ENCODE peak calls at places on chromosomes 5 and 9, in nine cellular contexts. One of them, this sample, is unnamed.
A peak's percentile ranks its signal among the peaks of the same experiment; 100 is the strongest.

GRCh38 chr9:133454943-133455673 is 4.7 kb upstream of the CACFD1 start:
- DNase-seq in HCT116: no peak
- DNase-seq in spleen: peak; percentile 76
- DNase-seq in IMR-90: no peak
- DNase-seq in sigmoid colon: no peak
- DNase-seq in breast epithelium: no peak
- DNase-seq in ovary: no peak
- DNase-seq in suprapubic skin: no peak
- DNase-seq in A549: no peak
- DNase-seq in this sample: no peak

GRCh38 chr5:150794927-150795326 is 16.4 kb downstream of the SMIM3 start:
- DNase-seq in breast epithelium: no peak
- DNase-seq in IMR-90: no peak
- DNase-seq in spleen: no peak
- DNase-seq in HCT116: no peak
- DNase-seq in suprapubic skin: no peak
- DNase-seq in A549: no peak
- DNase-seq in ovary: no peak
- DNase-seq in sigmoid colon: no peak
- DNase-seq in this sample: no peak

GRCh38 chr9:117335797-117336435 is 78.9 kb downstream of the ASTN2 start:
- DNase-seq in sigmoid colon: no peak
- DNase-seq in ovary: no peak
- DNase-seq in breast epithelium: no peak
- DNase-seq in IMR-90: no peak
- DNase-seq in suprapubic skin: no peak
- DNase-seq in spleen: no peak
- DNase-seq in HCT116: no peak
- DNase-seq in A549: no peak
- DNase-seq in this sample: no peak

GRCh38 chr5:148913985-148914421 is 87.6 kb downstream of the ADRB2 start:
- DNase-seq in HCT116: no peak
- DNase-seq in sigmoid colon: no peak
- DNase-seq in breast epithelium: no peak
- DNase-seq in IMR-90: peak; percentile 87
- DNase-seq in A549: peak; percentile 49
- DNase-seq in ovary: no peak
- DNase-seq in spleen: no peak
- DNase-seq in suprapubic skin: no peak
- DNase-seq in this sample: no peak

GRCh38 chr5:11955386-11955785 is 51.1 kb upstream of the CTNND2 start:
- DNase-seq in suprapubic skin: no peak
- DNase-seq in HCT116: no peak
- DNase-seq in breast epithelium: no peak
- DNase-seq in spleen: no peak
- DNase-seq in IMR-90: no peak
- DNase-seq in ovary: no peak
- DNase-seq in A549: no peak
- DNase-seq in sigmoid colon: no peak
- DNase-seq in this sample: no peak

GRCh38 chr9:127112056-127112455 is 10.4 kb downstream of the ANGPTL2 start:
- DNase-seq in sigmoid colon: no peak
- DNase-seq in breast epithelium: no peak
- DNase-seq in A549: no peak
- DNase-seq in spleen: no peak
- DNase-seq in ovary: peak; percentile 73
- DNase-seq in IMR-90: no peak
- DNase-seq in HCT116: no peak
- DNase-seq in suprapubic skin: no peak
- DNase-seq in this sample: no peak

GRCh38 chr9:73024601-73025034 is 71.8 kb upstream of the ALDH1A1 start:
- DNase-seq in IMR-90: no peak
- DNase-seq in A549: no peak
- DNase-seq in breast epithelium: no peak
- DNase-seq in spleen: no peak
- DNase-seq in suprapubic skin: no peak
- DNase-seq in HCT116: no peak
- DNase-seq in ovary: no peak
- DNase-seq in sigmoid colon: no peak
- DNase-seq in this sample: no peak

GRCh38 chr5:17305964-17306725 is 88.7 kb downstream of the BASP1 start:
- DNase-seq in IMR-90: peak; percentile 84
- DNase-seq in A549: peak; percentile 99
- DNase-seq in ovary: no peak
- DNase-seq in HCT116: no peak
- DNase-seq in spleen: no peak
- DNase-seq in breast epithelium: peak; percentile 52
- DNase-seq in sigmoid colon: no peak
- DNase-seq in suprapubic skin: no peak
- DNase-seq in this sample: no peak

GRCh38 chr5:80568251-80568650 is 1.8 kb downstream of the ANKRD34B start:
- DNase-seq in IMR-90: no peak
- DNase-seq in ovary: no peak
- DNase-seq in spleen: no peak
- DNase-seq in suprapubic skin: no peak
- DNase-seq in HCT116: no peak
- DNase-seq in sigmoid colon: no peak
- DNase-seq in A549: no peak
- DNase-seq in breast epithelium: no peak
- DNase-seq in this sample: no peak

GRCh38 chr5:67897980-67898379 is 317.6 kb upstream of the PIK3R1 start:
- DNase-seq in suprapubic skin: no peak
- DNase-seq in breast epithelium: no peak
- DNase-seq in ovary: no peak
- DNase-seq in spleen: no peak
- DNase-seq in HCT116: no peak
- DNase-seq in IMR-90: no peak
- DNase-seq in sigmoid colon: no peak
- DNase-seq in A549: no peak
- DNase-seq in this sample: no peak

GRCh38 chr5:89044665-89045200 is 161.7 kb upstream of the MEF2C start:
- DNase-seq in A549: no peak
- DNase-seq in sigmoid colon: no peak
- DNase-seq in suprapubic skin: no peak
- DNase-seq in ovary: no peak
- DNase-seq in HCT116: no peak
- DNase-seq in breast epithelium: no peak
- DNase-seq in spleen: no peak
- DNase-seq in IMR-90: no peak
- DNase-seq in this sample: no peak

GRCh38 chr9:104860280-104860679 is 67.7 kb downstream of the ABCA1 start:
- DNase-seq in IMR-90: peak; percentile 11
- DNase-seq in suprapubic skin: no peak
- DNase-seq in A549: no peak
- DNase-seq in HCT116: no peak
- DNase-seq in breast epithelium: no peak
- DNase-seq in ovary: no peak
- DNase-seq in sigmoid colon: no peak
- DNase-seq in spleen: no peak
- DNase-seq in this sample: no peak

DNA sequence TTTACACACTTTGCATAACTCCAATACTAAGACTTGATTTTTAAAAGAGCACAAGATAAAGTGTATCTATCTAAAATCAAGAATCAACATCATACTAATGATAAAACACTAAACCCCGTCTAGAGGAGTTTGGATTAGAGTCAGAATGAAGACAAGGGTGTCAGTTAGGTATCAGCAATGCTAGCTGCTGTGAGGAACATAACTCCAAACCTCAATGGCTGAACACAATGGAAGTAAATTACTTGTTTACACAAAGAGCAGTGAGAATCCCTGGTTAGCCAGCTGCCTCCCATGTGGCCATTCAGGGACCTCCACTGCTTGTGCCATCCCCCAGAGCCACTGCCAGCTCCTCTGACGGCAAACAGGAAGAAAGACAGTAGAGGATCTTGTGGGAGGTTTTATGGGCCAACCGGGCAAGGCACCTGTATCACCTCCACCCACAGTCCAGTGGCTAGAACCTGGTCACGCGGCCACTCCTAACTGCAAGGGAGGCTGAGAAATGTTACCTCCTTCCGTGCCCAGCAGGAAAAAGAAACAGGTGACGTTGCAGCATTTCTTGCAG is 24.0 kb upstream of the GRHPR start:
- DNase-seq in IMR-90: no peak
- DNase-seq in HCT116: no peak
- DNase-seq in sigmoid colon: no peak
- DNase-seq in ovary: no peak
- DNase-seq in A549: no peak
- DNase-seq in breast epithelium: no peak
- DNase-seq in suprapubic skin: no peak
- DNase-seq in spleen: no peak
- DNase-seq in this sample: no peak
- TF ChIP-seq POLR2A in IMR-90: no peak
- TF ChIP-seq POLR2A in HCT116: no peak
- TF ChIP-seq POLR2A in sigmoid colon: no peak
- TF ChIP-seq POLR2A in ovary: no peak
- TF ChIP-seq POLR2A in A549: no peak
- TF ChIP-seq POLR2A in breast epithelium: no peak
- TF ChIP-seq POLR2A in suprapubic skin: no peak
- TF ChIP-seq POLR2A in spleen: no peak
- TF ChIP-seq POLR2A in this sample: no peak

DNA sequence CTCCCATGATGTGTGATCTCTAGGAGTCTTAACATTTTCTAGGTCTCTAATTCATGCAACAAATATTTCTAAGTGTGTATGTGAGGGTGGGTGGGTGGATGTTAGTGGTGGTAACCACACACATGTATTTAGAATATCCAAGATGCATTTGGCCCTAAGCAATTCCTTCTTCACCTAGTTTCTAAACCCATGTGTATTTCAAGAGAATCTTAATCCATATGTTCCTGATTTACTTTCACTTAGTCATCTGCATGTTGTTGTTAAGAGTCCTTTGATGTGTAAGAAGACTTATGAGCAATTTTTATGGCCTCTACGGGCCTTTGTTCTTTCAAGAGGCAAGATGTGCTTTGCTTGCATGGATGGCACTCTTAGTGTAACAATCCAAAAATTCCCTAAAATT is 282.5 kb downstream of the SPATA31D1 start:
- DNase-seq in sigmoid colon: no peak
- DNase-seq in HCT116: no peak
- DNase-seq in breast epithelium: no peak
- DNase-seq in ovary: no peak
- DNase-seq in IMR-90: peak; percentile 95
- DNase-seq in A549: no peak
- DNase-seq in spleen: no peak
- DNase-seq in suprapubic skin: no peak
- DNase-seq in this sample: no peak
- H3K27ac ChIP-seq in sigmoid colon: no peak overlapping the region
- H3K27ac ChIP-seq in HCT116: no peak overlapping the region
- H3K27ac ChIP-seq in breast epithelium: no peak overlapping the region
- H3K27ac ChIP-seq in ovary: no peak overlapping the region
- H3K27ac ChIP-seq in IMR-90: no peak overlapping the region
- H3K27ac ChIP-seq in A549: no peak overlapping the region
- H3K27ac ChIP-seq in spleen: no peak overlapping the region
- H3K27ac ChIP-seq in suprapubic skin: no peak overlapping the region
- H3K27ac ChIP-seq in this sample: no peak overlapping the region

DNA sequence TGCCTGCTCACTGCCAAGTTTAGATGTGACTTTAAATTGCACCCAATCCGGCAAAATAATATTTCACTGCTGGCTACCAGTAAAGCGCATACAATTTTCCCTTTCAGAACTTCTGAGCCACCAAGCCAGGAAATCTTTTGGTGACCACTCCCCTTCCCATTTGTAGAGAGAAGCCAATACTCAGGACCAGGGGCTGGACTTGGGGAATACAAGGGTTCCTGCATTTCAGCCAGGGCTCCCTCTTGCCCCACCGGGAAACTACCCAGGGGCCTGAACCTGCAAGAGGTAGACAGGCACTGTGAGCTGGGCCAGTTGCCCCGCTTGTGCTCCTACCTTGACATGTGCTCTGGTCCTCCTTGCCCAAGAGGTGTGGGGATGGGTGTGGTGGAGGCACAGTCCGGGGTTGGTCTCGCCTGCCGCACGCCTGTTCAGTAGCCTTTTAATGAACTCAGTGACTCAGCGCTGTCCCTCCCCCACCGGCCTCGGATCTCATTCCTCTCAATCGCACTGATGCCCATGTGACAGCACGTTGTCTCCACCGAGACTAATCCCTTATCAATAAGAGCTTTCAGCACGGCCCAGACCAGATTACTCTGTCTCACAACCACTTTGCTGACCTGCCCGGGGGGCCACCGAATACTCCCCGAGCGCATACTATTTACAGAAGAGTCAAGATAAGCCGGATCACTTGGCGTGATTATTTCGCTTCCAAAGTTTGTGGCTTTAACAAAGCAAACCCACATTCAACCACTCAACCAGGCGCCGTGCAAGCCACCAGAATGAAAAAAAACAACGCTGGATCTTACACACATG is 226.5 kb downstream of the DCP2 start:
- DNase-seq in IMR-90: peak; percentile 63
- DNase-seq in suprapubic skin: peak; percentile 82
- DNase-seq in breast epithelium: peak; percentile 68
- DNase-seq in sigmoid colon: peak; percentile 66
- DNase-seq in spleen: no peak
- DNase-seq in HCT116: peak; percentile 66
- DNase-seq in A549: peak; percentile 16
- DNase-seq in ovary: no peak
- DNase-seq in this sample: no peak
- TF ChIP-seq POLR2A in IMR-90: no peak
- TF ChIP-seq POLR2A in suprapubic skin: no peak
- TF ChIP-seq POLR2A in breast epithelium: no peak
- TF ChIP-seq POLR2A in sigmoid colon: no peak
- TF ChIP-seq POLR2A in spleen: no peak
- TF ChIP-seq POLR2A in HCT116: no peak
- TF ChIP-seq POLR2A in A549: no peak
- TF ChIP-seq POLR2A in ovary: no peak
- TF ChIP-seq POLR2A in this sample: no peak

GRCh38 chr5:147407094-147407681 is 102.7 kb downstream of the DPYSL3 start:
- DNase-seq in suprapubic skin: no peak
- DNase-seq in HCT116: no peak
- DNase-seq in ovary: peak; percentile 12
- DNase-seq in IMR-90: peak; percentile 73
- DNase-seq in sigmoid colon: no peak
- DNase-seq in breast epithelium: no peak
- DNase-seq in A549: no peak
- DNase-seq in spleen: no peak
- DNase-seq in this sample: no peak

GRCh38 chr5:147400836-147401235 is 109.0 kb downstream of the DPYSL3 start:
- DNase-seq in IMR-90: peak; percentile 67
- DNase-seq in ovary: no peak
- DNase-seq in A549: no peak
- DNase-seq in sigmoid colon: no peak
- DNase-seq in breast epithelium: no peak
- DNase-seq in spleen: no peak
- DNase-seq in suprapubic skin: no peak
- DNase-seq in HCT116: no peak
- DNase-seq in this sample: no peak

GRCh38 chr5:147403659-147404640 is 105.9 kb downstream of the DPYSL3 start:
- DNase-seq in ovary: peak; percentile 70
- DNase-seq in suprapubic skin: no peak
- DNase-seq in sigmoid colon: peak; percentile 93
- DNase-seq in IMR-90: peak; percentile 99
- DNase-seq in breast epithelium: no peak
- DNase-seq in HCT116: peak; percentile 66
- DNase-seq in spleen: no peak
- DNase-seq in A549: peak; percentile 63
- DNase-seq in this sample: no peak

GRCh38 chr5:147406636-147407035 is 103.2 kb downstream of the DPYSL3 start:
- DNase-seq in sigmoid colon: no peak
- DNase-seq in IMR-90: no peak
- DNase-seq in breast epithelium: no peak
- DNase-seq in A549: no peak
- DNase-seq in ovary: no peak
- DNase-seq in spleen: no peak
- DNase-seq in suprapubic skin: no peak
- DNase-seq in HCT116: no peak
- DNase-seq in this sample: no peak

GRCh38 chr5:147404706-147405105 is 105.2 kb downstream of the DPYSL3 start:
- DNase-seq in sigmoid colon: no peak
- DNase-seq in suprapubic skin: no peak
- DNase-seq in A549: no peak
- DNase-seq in IMR-90: no peak
- DNase-seq in HCT116: no peak
- DNase-seq in spleen: no peak
- DNase-seq in breast epithelium: no peak
- DNase-seq in ovary: no peak
- DNase-seq in this sample: no peak
- H3K27ac ChIP-seq in sigmoid colon: peak overlapping the region; percentile 94
- H3K27ac ChIP-seq in suprapubic skin: peak overlapping the region; percentile 90
- H3K27ac ChIP-seq in A549: peak overlapping the region; percentile 56
- H3K27ac ChIP-seq in IMR-90: peak overlapping the region; percentile 93
- H3K27ac ChIP-seq in HCT116: peak overlapping the region; percentile 62
- H3K27ac ChIP-seq in spleen: peak overlapping the region; percentile 71
- H3K27ac ChIP-seq in breast epithelium: peak overlapping the region; percentile 67
- H3K27ac ChIP-seq in ovary: peak overlapping the region; percentile 79
- H3K27ac ChIP-seq in this sample: peak overlapping the region; percentile 90

This sample was measured in esophagus squamous epithelium.